ENCODE peak calls at places on chromosomes 1 and 21, in five cellular contexts. G is Jurkat, Clone E6-1; S is AG08396; X is CD4-positive, CD25-positive, alpha-beta regulatory T cell; O is non-pigmented ciliary epithelial cell. P is an unnamed sample.

GRCh38 chr1:157966034-157966671 is 27.3 kb upstream of the KIRREL1 start:
- DNase-seq in O (peak), G (no peak), X (no peak), S (peak), P (no peak)

GRCh38 chr1:55725378-55725777 is 510.2 kb upstream of the USP24 start:
- DNase-seq in G (no peak), X (no peak), O (no peak), S (no peak), P (no peak)

GRCh38 chr1:14516974-14517812 is 81.3 kb upstream of the KAZN start:
- DNase-seq in X (no peak), G (no peak), S (peak), O (peak), P (no peak)

GRCh38 chr21:36799869-36800268 is 101.0 kb downstream of the SIM2 start:
- DNase-seq in G (no peak), O (no peak), S (peak), X (no peak), P (no peak)

GRCh38 chr1:53572061-53572801 is 113.0 kb downstream of the DMRTB1 start:
- DNase-seq in O (peak), G (no peak), X (no peak), S (peak), P (no peak)

GRCh38 chr1:54604572-54605370 is 18.6 kb downstream of the FAM151A start:
- DNase-seq in X (peak), G (peak), S (no peak), O (no peak), P (no peak)

GRCh38 chr1:192003295-192004083 is 154.8 kb upstream of the RGS18 start:
- DNase-seq in X (no peak), O (no peak), G (no peak), S (no peak), P (no peak)

GRCh38 chr21:31520506-31521163 is 138.9 kb upstream of the SOD1 start:
- DNase-seq in G (no peak), O (peak), S (no peak), X (no peak), P (no peak)

GRCh38 chr1:240500681-240501080 is 111.3 kb downstream of the GREM2 start:
- DNase-seq in O (no peak), G (no peak), X (no peak), S (no peak), P (no peak)

GRCh38 chr1:77954521-77954920 is 24.4 kb downstream of the FUBP1 start:
- DNase-seq in G (no peak), O (no peak), S (no peak), X (no peak), P (no peak)

GRCh38 chr1:112719706-112720105 is 4.6 kb upstream of the PPM1J start:
- DNase-seq in X (no peak), O (no peak), G (no peak), S (no peak), P (no peak)

GRCh38 chr1:96487404-96487803 is 234.2 kb upstream of the PTBP2 start:
- DNase-seq in G (no peak), S (no peak), X (no peak), O (no peak), P (no peak)

GRCh38 chr1:151992345-151993083 is 1.1 kb downstream of the S100A10 start:
- DNase-seq in S (peak), X (no peak), G (no peak), O (peak), P (peak)

GRCh38 chr1:52636701-52637695 is 4.0 kb downstream of the SHISAL2A start:
- DNase-seq in G (peak), X (peak), O (no peak), S (no peak), P (no peak)

GRCh38 chr1:104125935-104126334 is 376.2 kb downstream of the AMY1C start:
- DNase-seq in X (no peak), O (no peak), G (no peak), S (no peak), P (no peak)

GRCh38 chr1:27713139-27713725 is 12.5 kb upstream of the FAM76A start:
- DNase-seq in G (peak), S (no peak), X (no peak), O (no peak), P (no peak)

GRCh38 chr1:93446837-93447451 is 974 bp upstream of the FNBP1L start:
- DNase-seq in X (no peak), S (peak), O (no peak), G (no peak), P (peak)

GRCh38 chr1:3053986-3054385 is 15.0 kb upstream of the PRDM16 start:
- DNase-seq in O (no peak), S (no peak), X (no peak), G (no peak), P (no peak)

GRCh38 chr1:174999926-175000696 is at the start of gene CACYBP:
- DNase-seq in G (peak), O (no peak), S (no peak), X (no peak), P (no peak)

GRCh38 chr1:59682405-59683080 is 132.2 kb upstream of the HOOK1 start:
- DNase-seq in O (no peak), X (no peak), S (no peak), G (no peak), P (no peak)

GRCh38 chr1:53342735-53343470 is 15.0 kb upstream of the LRP8 start:
- DNase-seq in G (no peak), O (no peak), X (no peak), S (no peak), P (no peak)

GRCh38 chr1:177650947-177651346 is 318.9 kb downstream of the SEC16B start:
- DNase-seq in O (no peak), G (no peak), S (no peak), X (no peak), P (peak)

GRCh38 chr1:50972766-50973165 is 2.7 kb downstream of the CDKN2C start:
- DNase-seq in X (no peak), G (no peak), O (no peak), S (no peak), P (no peak)

GRCh38 chr1:28112388-28113311 is 24.2 kb upstream of the EYA3 start:
- DNase-seq in G (peak), X (no peak), S (peak), O (no peak), P (no peak)

GRCh38 chr1:60765204-60765603 is 317.2 kb upstream of the NFIA start:
- DNase-seq in G (peak), S (peak), X (no peak), O (no peak), P (no peak)

GRCh38 chr1:160114085-160114484 is 1.5 kb upstream of the ATP1A2 start:
- DNase-seq in O (no peak), X (no peak), G (no peak), S (no peak), P (no peak)

GRCh38 chr1:11797525-11798216 is 8.1 kb downstream of the MTHFR start:
- DNase-seq in G (no peak), O (no peak), S (no peak), X (no peak), P (no peak)

GRCh38 chr1:56921486-56921885 is 44.3 kb downstream of the C8B start:
- DNase-seq in G (no peak), X (no peak), S (no peak), O (no peak), P (no peak)

P was measured in psoas muscle.